ENCODE peak calls at places on chromosomes 6 and 20, in five cellular contexts. Z is activated B cell treated with CpG ODN at 0.5 μM for 24 hours; D is neural progenitor cell; X is stimulated activated CD4-positive, alpha-beta T cell treated with anti-CD3 and anti-CD28 coated beads, Interleukin-15, amount 100 ng/mL, for 1 hour; P is NCI-H1105 treated with DMSO at 0.1 percent for 48 hours. E is an unnamed sample.

GRCh38 chr6:134495893-134496253 is 178.0 kb upstream of the SGK1 start:
- DNase-seq in Z (no peak), D (no peak), X (no peak), P (no peak), E (no peak)

GRCh38 chr20:34037121-34037520 is 43.4 kb downstream of the RALY start:
- DNase-seq in Z (no peak), D (no peak), X (peak), P (no peak), E (no peak)

GRCh38 chr6:124887872-124888580 is 74.2 kb upstream of the RNF217 start:
- DNase-seq in Z (no peak), D (no peak), X (no peak), P (no peak), E (no peak)

GRCh38 chr6:26065952-26066380 is 21.3 kb upstream of the HFE start:
- DNase-seq in Z (no peak), D (peak), X (no peak), P (peak), E (peak)

GRCh38 chr6:90669420-90669819 is 82.5 kb upstream of the MAP3K7 start:
- DNase-seq in Z (no peak), D (no peak), X (no peak), P (no peak), E (no peak)

GRCh38 chr6:20340459-20340858 is 61.2 kb upstream of the E2F3 start:
- DNase-seq in Z (no peak), D (no peak), X (no peak), P (no peak), E (no peak)

GRCh38 chr6:71211799-71212198 is 76.8 kb upstream of the OGFRL1 start:
- DNase-seq in Z (no peak), D (no peak), X (no peak), P (no peak), E (no peak)

GRCh38 chr6:156984178-156984738 is 207.1 kb downstream of the ARID1B start:
- DNase-seq in Z (no peak), D (no peak), X (no peak), P (no peak), E (no peak)

GRCh38 chr6:147911686-147912085 is 403.2 kb downstream of the SAMD5 start:
- DNase-seq in Z (no peak), D (no peak), X (no peak), P (no peak), E (no peak)

GRCh38 chr6:37257320-37257633 is 295 bp upstream of the TBC1D22B start:
- DNase-seq in Z (no peak), D (no peak), X (no peak), P (no peak), E (no peak)

GRCh38 chr6:135183532-135184440 is 2.7 kb downstream of the MYB start:
- DNase-seq in Z (peak), D (peak), X (peak), P (peak), E (no peak)

GRCh38 chr20:44454301-44454963 is 21.2 kb upstream of the TTPAL start:
- DNase-seq in Z (no peak), D (no peak), X (no peak), P (no peak), E (no peak)

GRCh38 chr6:27986928-27987725 is 30.1 kb downstream of the OR2B6 start:
- DNase-seq in Z (no peak), D (no peak), X (no peak), P (no peak), E (no peak)

GRCh38 chr6:160167547-160168391 is 46.2 kb downstream of the SLC22A1 start:
- DNase-seq in Z (no peak), D (peak), X (no peak), P (peak), E (no peak)

GRCh38 chr6:26217714-26218075 is 130.5 kb downstream of the HFE start:
- DNase-seq in Z (no peak), D (peak), X (no peak), P (no peak), E (peak)

GRCh38 chr20:50296450-50297375 is 106.1 kb downstream of the CEBPB start:
- DNase-seq in Z (no peak), D (no peak), X (no peak), P (no peak), E (no peak)

GRCh38 chr6:98118357-98119045 is 715.9 kb upstream of the POU3F2 start:
- DNase-seq in Z (no peak), D (peak), X (no peak), P (peak), E (no peak)

GRCh38 chr6:56693246-56693607 is 50.5 kb upstream of the DST start:
- DNase-seq in Z (no peak), D (no peak), X (no peak), P (peak), E (no peak)

GRCh38 chr6:54115966-54116365 is 4.7 kb downstream of the MLIP start:
- DNase-seq in Z (no peak), D (no peak), X (no peak), P (no peak), E (no peak)

GRCh38 chr20:11204926-11205768 is 531.3 kb upstream of the JAG1 start:
- DNase-seq in Z (no peak), D (peak), X (no peak), P (peak), E (peak)

GRCh38 chr6:7587631-7588100 is 2.3 kb upstream of the SNRNP48 start:
- DNase-seq in Z (no peak), D (no peak), X (no peak), P (no peak), E (peak)

GRCh38 chr6:135851442-135852271 is at the start of gene PDE7B:
- DNase-seq in Z (peak), D (peak), X (no peak), P (no peak), E (peak)

GRCh38 chr20:49646126-49646525 is 67.6 kb downstream of the B4GALT5 start:
- DNase-seq in Z (no peak), D (no peak), X (no peak), P (no peak), E (no peak)